ENCODE peak calls at places on chromosomes 11 and 22, in five cellular contexts. A, B, H, W and P are unnamed samples.

GRCh38 chr22:38170469-38170868 is 11.2 kb downstream of the PLA2G6 start:
- DNase-seq in A (no peak), B (no peak), H (no peak), W (no peak), P (no peak)

GRCh38 chr11:70034740-70035365 is 43.3 kb upstream of the ANO1 start:
- DNase-seq in A (no peak), B (no peak), H (no peak), W (no peak), P (no peak)

GRCh38 chr11:2691355-2691761 is 8.4 kb downstream of the KCNQ1OT1 start:
- DNase-seq in A (no peak), B (no peak), H (no peak), W (no peak), P (no peak)

GRCh38 chr22:37627545-37627944 is 11.9 kb upstream of the SH3BP1 start:
- DNase-seq in A (no peak), B (no peak), H (no peak), W (peak; percentile 50), P (no peak)

GRCh38 chr11:64900263-64900678 is 16.7 kb downstream of the ATG2A start:
- DNase-seq in A (peak; percentile 92), B (no peak), H (no peak), W (no peak), P (no peak)

GRCh38 chr22:35369996-35370395 is 10.9 kb upstream of the HMOX1 start:
- DNase-seq in A (no peak), B (no peak), H (no peak), W (no peak), P (no peak)

GRCh38 chr11:65185166-65185565 is 3.4 kb downstream of the CAPN1 start:
- DNase-seq in A (no peak), B (no peak), H (no peak), W (no peak), P (no peak)

GRCh38 chr22:37210041-37210803 is 2.1 kb downstream of the SSTR3 start:
- DNase-seq in A (no peak), B (no peak), H (no peak), W (no peak), P (no peak)

GRCh38 chr22:35314161-35314942 is 14.7 kb downstream of the TOM1 start:
- DNase-seq in A (no peak), B (peak; percentile 37), H (no peak), W (peak; percentile 56), P (no peak)

GRCh38 chr11:106415510-106415909 is 338.0 kb downstream of the AASDHPPT start:
- DNase-seq in A (no peak), B (peak; percentile 6), H (no peak), W (no peak), P (no peak)

GRCh38 chr11:35111171-35112055 is 27.6 kb upstream of the CD44 start:
- DNase-seq in A (peak; percentile 99), B (no peak), H (peak; percentile 92), W (peak; percentile 29), P (peak; percentile 78)

GRCh38 chr22:22547226-22547625 is 11.8 kb downstream of the PRAME start:
- DNase-seq in A (no peak), B (no peak), H (no peak), W (no peak), P (no peak)

GRCh38 chr11:2088746-2089535 is 50.2 kb downstream of the IGF2 start:
- DNase-seq in A (no peak), B (no peak), H (no peak), W (peak; percentile 5), P (no peak)

GRCh38 chr22:45975266-45976161 is 1.4 kb downstream of the WNT7B start:
- DNase-seq in A (peak; percentile 53), B (no peak), H (no peak), W (no peak), P (no peak)